ENCODE peak calls at places on chromosomes 16 and 17, in ten cellular contexts. I, D, Y, W, H, M, J, Z, F and Q are unnamed samples.

GRCh38 chr17:28526381-28526780 is 20.2 kb downstream of the FOXN1 start:
- DNase-seq in I (no peak), D (no peak), Y (no peak), W (no peak), H (no peak), M (no peak), J (no peak), Z (no peak), F (no peak), Q (no peak)

GRCh38 chr16:1152651-1153259 is at the start of gene CACNA1H:
- DNase-seq in I (peak; percentile 46), D (no peak), Y (peak; percentile 58), W (no peak), H (peak; percentile 35), M (no peak), J (peak; percentile 49), Z (no peak), F (no peak), Q (no peak)

GRCh38 chr17:51397361-51398127 is 137.2 kb downstream of the UTP18 start:
- DNase-seq in I (no peak), D (no peak), Y (no peak), W (peak; percentile 33), H (no peak), M (no peak), J (no peak), Z (no peak), F (no peak), Q (no peak)

GRCh38 chr17:74114881-74115470 is 88.5 kb upstream of the RPL38 start:
- DNase-seq in I (no peak), D (no peak), Y (no peak), W (no peak), H (no peak), M (no peak), J (no peak), Z (no peak), F (no peak), Q (no peak)

GRCh38 chr17:45917081-45917480 is 22.7 kb downstream of the MAPT start:
- DNase-seq in I (no peak), D (no peak), Y (no peak), W (no peak), H (no peak), M (no peak), J (no peak), Z (no peak), F (no peak), Q (no peak)

GRCh38 chr16:68995011-68995504 is 110.4 kb upstream of the HAS3 start:
- DNase-seq in I (no peak), D (no peak), Y (no peak), W (peak; percentile 76), H (no peak), M (no peak), J (no peak), Z (no peak), F (peak; percentile 47), Q (no peak)

GRCh38 chr16:5852151-5852550 is 754.6 kb upstream of the EEF2KMT start:
- DNase-seq in I (no peak), D (no peak), Y (no peak), W (no peak), H (no peak), M (no peak), J (no peak), Z (no peak), F (no peak), Q (no peak)

GRCh38 chr16:21599994-21600773 is 807 bp downstream of the METTL9 start:
- DNase-seq in I (peak; percentile 22), D (no peak), Y (no peak), W (peak; percentile 47), H (no peak), M (no peak), J (no peak), Z (peak; percentile 64), F (peak; percentile 47), Q (peak; percentile 5)

GRCh38 chr17:78745407-78746088 is 36.5 kb downstream of the CYTH1 start:
- DNase-seq in I (peak; percentile 71), D (no peak), Y (no peak), W (peak; percentile 42), H (no peak), M (no peak), J (peak; percentile 49), Z (peak; percentile 76), F (peak; percentile 75), Q (no peak)

GRCh38 chr16:77849640-77850258 is 61.4 kb downstream of the VAT1L start:
- DNase-seq in I (no peak), D (no peak), Y (no peak), W (no peak), H (no peak), M (no peak), J (no peak), Z (no peak), F (no peak), Q (no peak)